ENCODE peak calls at places on chromosomes 16 and 17, in nine cellular contexts. One of them, this sample, is unnamed.

GRCh38 chr16:75760018-75760519 is 33.8 kb upstream of the CPHXL start:
- DNase-seq in thyroid gland: no peak
- DNase-seq in GM13976: no peak
- DNase-seq in HFFc6: no peak
- DNase-seq in kidney epithelial cell: no peak
- DNase-seq in IMR-90: no peak
- DNase-seq in choroid plexus epithelial cell: no peak
- DNase-seq in CD4-positive, alpha-beta T cell: no peak
- DNase-seq in NB4: no peak
- DNase-seq in this sample: no peak

GRCh38 chr16:27879601-27880247 is 183.8 kb downstream of the GSG1L start:
- DNase-seq in choroid plexus epithelial cell: no peak
- DNase-seq in GM13976: no peak
- DNase-seq in kidney epithelial cell: no peak
- DNase-seq in CD4-positive, alpha-beta T cell: no peak
- DNase-seq in thyroid gland: peak
- DNase-seq in HFFc6: no peak
- DNase-seq in IMR-90: no peak
- DNase-seq in NB4: no peak
- DNase-seq in this sample: no peak

GRCh38 chr17:78806451-78806850 is 24.4 kb upstream of the CYTH1 start:
- DNase-seq in kidney epithelial cell: no peak
- DNase-seq in IMR-90: no peak
- DNase-seq in HFFc6: no peak
- DNase-seq in CD4-positive, alpha-beta T cell: no peak
- DNase-seq in thyroid gland: no peak
- DNase-seq in GM13976: no peak
- DNase-seq in NB4: no peak
- DNase-seq in choroid plexus epithelial cell: no peak
- DNase-seq in this sample: no peak

GRCh38 chr16:47604306-47604705 is 143.2 kb downstream of the PHKB start:
- DNase-seq in kidney epithelial cell: no peak
- DNase-seq in NB4: no peak
- DNase-seq in thyroid gland: no peak
- DNase-seq in choroid plexus epithelial cell: no peak
- DNase-seq in CD4-positive, alpha-beta T cell: no peak
- DNase-seq in GM13976: no peak
- DNase-seq in HFFc6: no peak
- DNase-seq in IMR-90: no peak
- DNase-seq in this sample: no peak

GRCh38 chr16:49776085-49776501 is 79.8 kb downstream of the ZNF423 start:
- DNase-seq in NB4: no peak
- DNase-seq in choroid plexus epithelial cell: peak
- DNase-seq in CD4-positive, alpha-beta T cell: no peak
- DNase-seq in kidney epithelial cell: no peak
- DNase-seq in IMR-90: no peak
- DNase-seq in HFFc6: no peak
- DNase-seq in thyroid gland: peak
- DNase-seq in GM13976: no peak
- DNase-seq in this sample: peak

GRCh38 chr16:79071424-79071823 is 529.1 kb downstream of the MAF start:
- DNase-seq in kidney epithelial cell: no peak
- DNase-seq in choroid plexus epithelial cell: no peak
- DNase-seq in CD4-positive, alpha-beta T cell: no peak
- DNase-seq in NB4: no peak
- DNase-seq in thyroid gland: peak
- DNase-seq in HFFc6: no peak
- DNase-seq in IMR-90: no peak
- DNase-seq in GM13976: no peak
- DNase-seq in this sample: no peak

GRCh38 chr17:3485481-3486068 is 9.8 kb downstream of the ASPA start:
- DNase-seq in thyroid gland: no peak
- DNase-seq in choroid plexus epithelial cell: no peak
- DNase-seq in kidney epithelial cell: no peak
- DNase-seq in NB4: no peak
- DNase-seq in GM13976: no peak
- DNase-seq in HFFc6: no peak
- DNase-seq in IMR-90: no peak
- DNase-seq in CD4-positive, alpha-beta T cell: no peak
- DNase-seq in this sample: no peak

GRCh38 chr16:47197536-47198179 is 53.9 kb upstream of the NETO2 start:
- DNase-seq in IMR-90: peak
- DNase-seq in HFFc6: no peak
- DNase-seq in kidney epithelial cell: no peak
- DNase-seq in thyroid gland: peak
- DNase-seq in CD4-positive, alpha-beta T cell: no peak
- DNase-seq in NB4: peak
- DNase-seq in choroid plexus epithelial cell: peak
- DNase-seq in GM13976: no peak
- DNase-seq in this sample: no peak

GRCh38 chr17:57256708-57257112 is 387 bp downstream of the MSI2 start:
- DNase-seq in GM13976: no peak
- DNase-seq in HFFc6: no peak
- DNase-seq in thyroid gland: peak
- DNase-seq in choroid plexus epithelial cell: peak
- DNase-seq in NB4: peak
- DNase-seq in kidney epithelial cell: no peak
- DNase-seq in IMR-90: no peak
- DNase-seq in CD4-positive, alpha-beta T cell: peak
- DNase-seq in this sample: no peak

GRCh38 chr17:68719431-68719830 is 118.3 kb upstream of the FAM20A start:
- DNase-seq in kidney epithelial cell: no peak
- DNase-seq in HFFc6: no peak
- DNase-seq in NB4: no peak
- DNase-seq in IMR-90: no peak
- DNase-seq in GM13976: no peak
- DNase-seq in choroid plexus epithelial cell: no peak
- DNase-seq in CD4-positive, alpha-beta T cell: no peak
- DNase-seq in thyroid gland: no peak
- DNase-seq in this sample: no peak

GRCh38 chr16:22857296-22857695 is 43.3 kb downstream of the HS3ST2 start:
- DNase-seq in IMR-90: no peak
- DNase-seq in choroid plexus epithelial cell: no peak
- DNase-seq in NB4: no peak
- DNase-seq in thyroid gland: no peak
- DNase-seq in CD4-positive, alpha-beta T cell: no peak
- DNase-seq in kidney epithelial cell: no peak
- DNase-seq in HFFc6: no peak
- DNase-seq in GM13976: no peak
- DNase-seq in this sample: no peak

GRCh38 chr16:89183975-89184684 is 12.6 kb downstream of the CDH15 start:
- DNase-seq in IMR-90: no peak
- DNase-seq in choroid plexus epithelial cell: no peak
- DNase-seq in GM13976: no peak
- DNase-seq in kidney epithelial cell: no peak
- DNase-seq in CD4-positive, alpha-beta T cell: no peak
- DNase-seq in thyroid gland: no peak
- DNase-seq in HFFc6: no peak
- DNase-seq in NB4: no peak
- DNase-seq in this sample: no peak

GRCh38 chr16:47888142-47888541 is 267.7 kb downstream of the ABCC12 start:
- DNase-seq in thyroid gland: no peak
- DNase-seq in GM13976: no peak
- DNase-seq in kidney epithelial cell: peak
- DNase-seq in HFFc6: peak
- DNase-seq in CD4-positive, alpha-beta T cell: no peak
- DNase-seq in NB4: no peak
- DNase-seq in choroid plexus epithelial cell: peak
- DNase-seq in IMR-90: peak
- DNase-seq in this sample: no peak

GRCh38 chr16:75087040-75087979 is 29.3 kb downstream of the LDHD start:
- DNase-seq in NB4: peak
- DNase-seq in CD4-positive, alpha-beta T cell: no peak
- DNase-seq in IMR-90: peak
- DNase-seq in HFFc6: no peak
- DNase-seq in GM13976: no peak
- DNase-seq in choroid plexus epithelial cell: peak
- DNase-seq in kidney epithelial cell: no peak
- DNase-seq in thyroid gland: peak
- DNase-seq in this sample: no peak

GRCh38 chr16:11404608-11405007 is 59.3 kb downstream of the RMI2 start:
- DNase-seq in choroid plexus epithelial cell: no peak
- DNase-seq in IMR-90: no peak
- DNase-seq in NB4: no peak
- DNase-seq in kidney epithelial cell: no peak
- DNase-seq in CD4-positive, alpha-beta T cell: no peak
- DNase-seq in HFFc6: no peak
- DNase-seq in thyroid gland: no peak
- DNase-seq in GM13976: no peak
- DNase-seq in this sample: no peak

DNA sequence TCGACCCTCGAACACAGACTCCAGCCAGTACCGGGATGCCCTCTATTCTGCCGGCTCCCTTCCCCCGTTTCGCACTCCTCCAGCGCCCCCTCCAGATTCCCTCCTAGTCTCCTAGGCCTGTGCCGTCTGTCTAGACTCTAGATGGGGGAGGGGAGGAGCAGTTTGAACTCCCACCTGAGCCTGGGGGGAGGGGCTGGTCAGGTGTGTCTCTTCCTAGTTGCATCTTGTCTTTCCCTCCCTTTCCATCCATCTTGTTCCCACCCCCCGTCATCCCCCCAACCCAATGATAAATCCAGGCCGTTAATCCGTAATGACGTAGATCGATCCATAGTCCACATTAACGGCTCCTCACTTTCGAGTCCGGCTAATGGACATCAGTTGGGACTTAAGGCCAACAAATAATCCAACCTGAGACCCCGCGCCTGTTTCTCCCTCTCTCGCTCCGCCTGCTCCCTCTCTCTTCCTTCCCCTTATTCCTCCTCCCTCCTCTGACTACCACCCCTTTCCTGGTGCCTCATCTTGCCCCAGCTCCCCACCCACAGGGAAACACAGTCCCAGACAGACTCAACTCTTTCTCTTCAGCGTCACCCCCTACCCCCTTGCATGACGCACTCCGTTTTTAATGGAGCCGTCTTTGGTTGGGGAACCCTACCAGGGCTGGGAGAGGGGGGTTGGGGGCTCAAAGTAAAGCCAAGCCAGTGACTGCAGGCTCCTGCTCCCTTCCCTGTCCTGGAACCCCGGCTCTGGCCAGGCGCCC is 3.3 kb upstream of the HOXB5 start:
- DNase-seq in thyroid gland: no peak
- DNase-seq in HFFc6: no peak
- DNase-seq in kidney epithelial cell: no peak
- DNase-seq in GM13976: no peak
- DNase-seq in CD4-positive, alpha-beta T cell: no peak
- DNase-seq in IMR-90: peak
- DNase-seq in NB4: no peak
- DNase-seq in choroid plexus epithelial cell: no peak
- DNase-seq in this sample: no peak
- TF ChIP-seq CTCF in thyroid gland: no peak
- TF ChIP-seq CTCF in HFFc6: no peak
- TF ChIP-seq CTCF in kidney epithelial cell: no peak
- TF ChIP-seq CTCF in GM13976: no peak
- TF ChIP-seq CTCF in CD4-positive, alpha-beta T cell: no peak
- TF ChIP-seq CTCF in IMR-90: no peak
- TF ChIP-seq CTCF in NB4: no peak
- TF ChIP-seq CTCF in choroid plexus epithelial cell: no peak
- TF ChIP-seq CTCF in this sample: no peak

GRCh38 chr17:44197980-44198720 is 1.5 kb downstream of the ATXN7L3 start:
- DNase-seq in thyroid gland: peak
- DNase-seq in IMR-90: peak
- DNase-seq in NB4: peak
- DNase-seq in kidney epithelial cell: no peak
- DNase-seq in CD4-positive, alpha-beta T cell: peak
- DNase-seq in HFFc6: peak
- DNase-seq in GM13976: peak
- DNase-seq in choroid plexus epithelial cell: peak
- DNase-seq in this sample: no peak
- TF ChIP-seq CTCF in thyroid gland: no peak
- TF ChIP-seq CTCF in IMR-90: peak
- TF ChIP-seq CTCF in NB4: peak
- TF ChIP-seq CTCF in kidney epithelial cell: no peak
- TF ChIP-seq CTCF in CD4-positive, alpha-beta T cell: no peak
- TF ChIP-seq CTCF in HFFc6: peak
- TF ChIP-seq CTCF in GM13976: no peak
- TF ChIP-seq CTCF in choroid plexus epithelial cell: peak
- TF ChIP-seq CTCF in this sample: no peak

GRCh38 chr17:58312824-58313223 is 15.8 kb downstream of the TSPOAP1 start:
- DNase-seq in thyroid gland: no peak
- DNase-seq in NB4: no peak
- DNase-seq in kidney epithelial cell: no peak
- DNase-seq in HFFc6: no peak
- DNase-seq in choroid plexus epithelial cell: no peak
- DNase-seq in GM13976: no peak
- DNase-seq in CD4-positive, alpha-beta T cell: no peak
- DNase-seq in IMR-90: no peak
- DNase-seq in this sample: no peak
- TF ChIP-seq CTCF in thyroid gland: no peak
- TF ChIP-seq CTCF in NB4: no peak
- TF ChIP-seq CTCF in kidney epithelial cell: no peak
- TF ChIP-seq CTCF in HFFc6: peak
- TF ChIP-seq CTCF in choroid plexus epithelial cell: peak
- TF ChIP-seq CTCF in GM13976: peak
- TF ChIP-seq CTCF in CD4-positive, alpha-beta T cell: no peak
- TF ChIP-seq CTCF in IMR-90: peak
- TF ChIP-seq CTCF in this sample: no peak

DNA sequence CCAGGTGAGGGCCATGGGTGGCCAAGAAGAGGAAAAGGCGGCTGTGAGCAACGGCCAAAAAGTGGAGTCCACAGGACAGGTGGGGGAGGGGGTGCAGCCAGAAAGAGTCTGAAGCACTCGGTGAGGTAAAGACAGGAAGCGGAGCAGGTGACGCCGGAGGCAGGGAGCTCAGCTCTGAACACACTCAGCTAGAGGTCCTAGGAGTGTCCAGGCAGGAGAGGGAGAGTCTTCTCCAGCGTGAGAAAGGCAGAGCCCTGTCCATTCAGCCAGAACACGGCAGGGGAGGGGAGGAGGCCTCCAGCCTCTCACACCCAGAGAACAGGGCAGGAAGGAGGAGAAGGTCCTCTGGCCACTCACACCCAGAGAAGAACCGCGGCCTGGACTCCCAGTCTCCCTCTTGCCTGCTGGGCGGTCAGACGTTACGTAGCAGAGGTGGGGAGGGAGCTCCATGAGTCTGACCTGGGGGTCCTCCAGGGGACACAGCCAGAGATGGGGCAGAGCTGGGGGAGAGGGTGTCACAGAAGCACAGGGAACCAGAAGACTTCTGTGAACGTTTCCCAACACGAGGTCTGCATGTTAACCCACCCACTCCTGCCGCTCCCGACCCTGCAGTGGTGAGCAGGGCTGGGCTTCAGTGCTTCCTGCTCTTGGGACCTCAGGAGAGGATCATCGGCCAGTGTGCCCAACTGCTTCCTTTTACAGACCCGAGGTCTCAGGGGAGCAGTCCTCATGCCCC is 89.2 kb downstream of the ABR start:
- DNase-seq in NB4: peak
- DNase-seq in choroid plexus epithelial cell: no peak
- DNase-seq in CD4-positive, alpha-beta T cell: no peak
- DNase-seq in thyroid gland: peak
- DNase-seq in GM13976: no peak
- DNase-seq in IMR-90: no peak
- DNase-seq in HFFc6: no peak
- DNase-seq in kidney epithelial cell: peak
- DNase-seq in this sample: no peak
- TF ChIP-seq CTCF in NB4: no peak
- TF ChIP-seq CTCF in choroid plexus epithelial cell: no peak
- TF ChIP-seq CTCF in CD4-positive, alpha-beta T cell: no peak
- TF ChIP-seq CTCF in thyroid gland: no peak
- TF ChIP-seq CTCF in GM13976: no peak
- TF ChIP-seq CTCF in IMR-90: no peak
- TF ChIP-seq CTCF in HFFc6: no peak
- TF ChIP-seq CTCF in kidney epithelial cell: no peak
- TF ChIP-seq CTCF in this sample: no peak

This sample was measured in nephron progenitor cell.